ENCODE peak calls at places on chromosome 12, in six cellular contexts. W is suprapubic skin, R is thoracic aorta, I is NCI-H146, E is HepG2, G is GM12878. B is an unnamed sample.

GRCh38 chr12:117235261-117235660 is 45.0 kb upstream of the FBXO21 start:
- DNase-seq in W (no peak), I (no peak), R (no peak), E (no peak), G (no peak), B (no peak)

GRCh38 chr12:22312336-22312735 is 22.2 kb downstream of the ST8SIA1 start:
- DNase-seq in W (no peak), E (peak), I (no peak), G (no peak), R (no peak), B (no peak)

GRCh38 chr12:56220611-56221232 is 1.0 kb downstream of the RNF41 start:
- DNase-seq in E (no peak), I (no peak), W (no peak), R (no peak), G (peak), B (no peak)

GRCh38 chr12:53207042-53207441 is at the start of gene ITGB7:
- DNase-seq in E (no peak), R (no peak), G (peak), W (peak), I (no peak), B (no peak)

GRCh38 chr12:124188561-124189405 is 106.1 kb upstream of the RFLNA start:
- DNase-seq in I (peak), W (no peak), R (no peak), G (no peak), E (peak), B (no peak)

GRCh38 chr12:1473418-1473817 is 121.0 kb downstream of the FBXL14 start:
- DNase-seq in G (no peak), W (no peak), R (no peak), E (no peak), I (no peak), B (no peak)

GRCh38 chr12:10235761-10236631 is 23.3 kb downstream of the GABARAPL1 start:
- DNase-seq in E (peak), I (peak), R (no peak), G (no peak), W (no peak), B (no peak)

GRCh38 chr12:104340917-104341611 is 37.5 kb downstream of the EID3 start:
- DNase-seq in G (no peak), I (peak), W (no peak), E (no peak), R (no peak), B (no peak)

GRCh38 chr12:61758661-61759060 is 501.5 kb upstream of the USP15 start:
- DNase-seq in R (no peak), E (no peak), I (no peak), W (no peak), G (no peak), B (no peak)

GRCh38 chr12:102201662-102202061 is 4.0 kb upstream of the PMCH start:
- DNase-seq in I (no peak), E (no peak), R (no peak), W (no peak), G (no peak), B (no peak)

GRCh38 chr12:120583478-120584030 is 2.4 kb upstream of the POP5 start:
- DNase-seq in I (peak), W (peak), G (no peak), R (no peak), E (peak), B (no peak)

GRCh38 chr12:38332814-38333213 is 16.2 kb downstream of the ALG10B start:
- DNase-seq in I (no peak), E (no peak), G (no peak), W (no peak), R (no peak), B (no peak)

GRCh38 chr12:61993734-61994345 is 266.4 kb upstream of the USP15 start:
- DNase-seq in E (peak), G (no peak), W (no peak), I (peak), R (no peak), B (peak)

GRCh38 chr12:113860059-113860820 is 105.9 kb downstream of the RBM19 start:
- DNase-seq in W (no peak), G (no peak), I (no peak), E (no peak), R (no peak), B (no peak)

GRCh38 chr12:68034567-68034966 is 45.3 kb downstream of the IFNG-AS1 start:
- DNase-seq in G (no peak), E (no peak), I (no peak), W (no peak), R (no peak), B (no peak)

GRCh38 chr12:2417761-2418160 is 365.0 kb downstream of the CACNA1C start:
- DNase-seq in I (no peak), W (no peak), E (no peak), G (no peak), R (no peak), B (no peak)

GRCh38 chr12:27500546-27500945 is 23.5 kb upstream of the PPFIBP1 start:
- DNase-seq in G (no peak), E (no peak), R (no peak), W (no peak), I (no peak), B (no peak)

GRCh38 chr12:100473716-100474150 is at the start of gene NR1H4:
- DNase-seq in G (no peak), E (peak), W (no peak), I (no peak), R (no peak), B (no peak)

GRCh38 chr12:122963928-122964240 is 2.4 kb downstream of the ABCB9 start:
- DNase-seq in G (no peak), I (no peak), R (no peak), W (no peak), E (no peak), B (no peak)

GRCh38 chr12:120711411-120711810 is 1.2 kb downstream of the UNC119B start:
- DNase-seq in W (no peak), R (no peak), I (no peak), E (no peak), G (no peak), B (no peak)

GRCh38 chr12:32125455-32126084 is 18.9 kb downstream of the BICD1 start:
- DNase-seq in R (no peak), I (no peak), E (no peak), W (no peak), G (no peak), B (no peak)

GRCh38 chr12:117189725-117190209 is 503 bp downstream of the FBXO21 start:
- DNase-seq in R (no peak), G (no peak), E (peak), W (peak), I (peak), B (no peak)

GRCh38 chr12:93794738-93795137 is 117.6 kb downstream of the CRADD start:
- DNase-seq in R (no peak), I (no peak), G (no peak), W (no peak), E (no peak), B (no peak)

GRCh38 chr12:57280234-57281062 is 29.5 kb upstream of the STAC3 start:
- DNase-seq in I (no peak), W (no peak), R (peak), G (peak), E (peak), B (peak)

GRCh38 chr12:125005652-125006051 is 12.2 kb downstream of the BRI3BP start:
- DNase-seq in G (no peak), I (no peak), W (no peak), R (no peak), E (no peak), B (no peak)

GRCh38 chr12:47903927-47904646 is 707 bp downstream of the VDR start:
- DNase-seq in I (no peak), R (peak), G (no peak), E (no peak), W (no peak), B (no peak)

GRCh38 chr12:128266559-128267245 is at the start of gene TMEM132C:
- DNase-seq in R (no peak), E (no peak), W (no peak), G (no peak), I (no peak), B (no peak)

GRCh38 chr12:47207829-47208248 is 128.1 kb upstream of the AMIGO2 start:
- DNase-seq in E (no peak), G (peak), W (no peak), I (no peak), R (no peak), B (no peak)

GRCh38 chr12:104974626-104975290 is 11.4 kb upstream of the NOPCHAP1 start:
- DNase-seq in R (no peak), I (no peak), G (peak), W (no peak), E (no peak), B (no peak)

B was measured in brain pericyte.